ENCODE peak calls at places on chromosome 2, in nine cellular contexts. Q, G, M, J, V, L, I, Y and X are unnamed samples.

GRCh38 chr2:207163815-207164747 is 1.7 kb downstream of the KLF7 start:
- DNase-seq in Q (peak), G (peak), M (no peak), J (peak), V (no peak), L (no peak), I (no peak), Y (peak), X (no peak)

GRCh38 chr2:12965540-12966269 is 249.0 kb downstream of the TRIB2 start:
- DNase-seq in Q (no peak), G (no peak), M (no peak), J (no peak), V (no peak), L (no peak), I (no peak), Y (no peak), X (no peak)

GRCh38 chr2:101697124-101697793 is at the start of gene MAP4K4:
- DNase-seq in Q (peak), G (peak), M (peak), J (peak), V (peak), L (peak), I (no peak), Y (peak), X (peak)

GRCh38 chr2:30565860-30566358 is 118.9 kb downstream of the LCLAT1 start:
- DNase-seq in Q (peak), G (no peak), M (no peak), J (no peak), V (no peak), L (no peak), I (no peak), Y (no peak), X (no peak)

GRCh38 chr2:217279130-217279529 is 419.3 kb upstream of the TNP1 start:
- DNase-seq in Q (no peak), G (no peak), M (no peak), J (no peak), V (no peak), L (no peak), I (no peak), Y (no peak), X (no peak)

GRCh38 chr2:173090973-173091660 is 15.5 kb downstream of the MAP3K20 start:
- DNase-seq in Q (no peak), G (no peak), M (no peak), J (no peak), V (no peak), L (no peak), I (no peak), Y (no peak), X (no peak)

GRCh38 chr2:195779491-195779890 is 122.5 kb downstream of the SLC39A10 start:
- DNase-seq in Q (no peak), G (no peak), M (no peak), J (no peak), V (no peak), L (no peak), I (no peak), Y (no peak), X (no peak)

GRCh38 chr2:222272446-222273035 is 26.3 kb downstream of the PAX3 start:
- DNase-seq in Q (no peak), G (no peak), M (no peak), J (no peak), V (no peak), L (no peak), I (no peak), Y (no peak), X (no peak)

GRCh38 chr2:238120463-238121298 is 17.8 kb upstream of the KLHL30 start:
- DNase-seq in Q (no peak), G (no peak), M (no peak), J (peak), V (no peak), L (no peak), I (no peak), Y (no peak), X (no peak)